ENCODE peak calls at places on chromosomes 5 and 9, in ten cellular contexts. V is heart right ventricle, H is mammary epithelial cell, B is GM12865, I is MCF 10A, W is body of pancreas, J is fibroblast of mammary gland, Q is stomach, S is right atrium auricular region, R is psoas muscle. Y is an unnamed sample.

GRCh38 chr5:26023361-26023760 is 1015.0 kb downstream of the CDH9 start:
- DNase-seq in V (no peak), H (no peak), B (no peak), I (no peak), W (no peak), J (no peak), Q (no peak), S (no peak), R (no peak), Y (no peak)

GRCh38 chr9:133727277-133727875 is 10.8 kb downstream of the SARDH start:
- DNase-seq in V (no peak), H (no peak), B (no peak), I (no peak), W (no peak), J (no peak), Q (no peak), S (no peak), R (peak; percentile 41), Y (peak; percentile 81)

GRCh38 chr9:7284517-7284916 is 515.1 kb downstream of the DMAC1 start:
- DNase-seq in V (no peak), H (no peak), B (no peak), I (no peak), W (no peak), J (no peak), Q (no peak), S (no peak), R (no peak), Y (no peak)

GRCh38 chr9:36163049-36163839 is 5.9 kb upstream of the CCIN start:
- DNase-seq in V (peak; percentile 74), H (no peak), B (no peak), I (no peak), W (peak; percentile 49), J (peak; percentile 84), Q (no peak), S (no peak), R (peak; percentile 85), Y (peak; percentile 88)

GRCh38 chr5:68296895-68297294 is 81.3 kb downstream of the PIK3R1 start:
- DNase-seq in V (no peak), H (no peak), B (no peak), I (no peak), W (no peak), J (no peak), Q (no peak), S (no peak), R (no peak), Y (no peak)

GRCh38 chr5:56126487-56127179 is 106.5 kb downstream of the ANKRD55 start:
- DNase-seq in V (no peak), H (peak; percentile 20), B (no peak), I (no peak), W (no peak), J (peak; percentile 56), Q (no peak), S (no peak), R (no peak), Y (no peak)

GRCh38 chr9:133881671-133882381 is 110.3 kb downstream of the VAV2 start:
- DNase-seq in V (no peak), H (peak; percentile 82), B (no peak), I (peak; percentile 57), W (peak; percentile 80), J (no peak), Q (no peak), S (no peak), R (no peak), Y (no peak)

GRCh38 chr9:38183994-38184568 is 115.1 kb upstream of the SHB start:
- DNase-seq in V (no peak), H (peak; percentile 25), B (no peak), I (peak; percentile 84), W (peak; percentile 64), J (peak; percentile 60), Q (no peak), S (no peak), R (no peak), Y (no peak)

GRCh38 chr5:96572864-96573512 is 89.2 kb upstream of the CAST start:
- DNase-seq in V (no peak), H (peak; percentile 97), B (no peak), I (peak; percentile 96), W (no peak), J (peak; percentile 99), Q (no peak), S (no peak), R (no peak), Y (no peak)

GRCh38 chr5:131541766-131542165 is 93.3 kb downstream of the RAPGEF6 start:
- DNase-seq in V (no peak), H (peak; percentile 76), B (no peak), I (peak; percentile 72), W (no peak), J (peak; percentile 81), Q (no peak), S (no peak), R (no peak), Y (no peak)

GRCh38 chr5:1232780-1233179 is 7.6 kb downstream of the SLC6A18 start:
- DNase-seq in V (no peak), H (no peak), B (no peak), I (no peak), W (no peak), J (no peak), Q (no peak), S (no peak), R (no peak), Y (no peak)

GRCh38 chr9:20384642-20385041 is 237.7 kb downstream of the MLLT3 start:
- DNase-seq in V (no peak), H (no peak), B (no peak), I (no peak), W (no peak), J (peak; percentile 38), Q (no peak), S (no peak), R (no peak), Y (no peak)

GRCh38 chr5:141866111-141866510 is 12.1 kb downstream of the PCDH1 start:
- DNase-seq in V (no peak), H (peak; percentile 94), B (no peak), I (no peak), W (peak; percentile 91), J (no peak), Q (peak; percentile 94), S (no peak), R (peak; percentile 39), Y (no peak)

DNA sequence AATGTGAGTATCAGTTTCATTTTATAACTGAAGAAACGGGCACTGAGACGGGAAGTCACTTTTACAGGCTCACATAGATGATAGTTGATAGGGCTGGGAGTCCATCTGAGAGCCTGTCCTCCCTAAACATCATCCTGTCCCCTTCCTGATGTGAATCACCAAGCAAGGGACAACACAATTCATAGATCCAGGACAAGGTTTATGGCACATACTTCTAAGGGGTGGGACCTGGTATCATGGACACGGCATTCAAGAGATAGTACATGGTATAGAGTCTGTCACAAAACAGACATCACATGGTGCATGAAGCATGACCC is 20.6 kb downstream of the GSN start:
- DNase-seq in V (no peak), H (no peak), B (no peak), I (no peak), W (no peak), J (no peak), Q (no peak), S (no peak), R (no peak), Y (no peak)
- TF ChIP-seq CTCF in V (no peak), H (no peak), B (no peak), I (no peak), W (no peak), J (no peak), Q (no peak), S (no peak), R (no peak), Y (no peak)

DNA sequence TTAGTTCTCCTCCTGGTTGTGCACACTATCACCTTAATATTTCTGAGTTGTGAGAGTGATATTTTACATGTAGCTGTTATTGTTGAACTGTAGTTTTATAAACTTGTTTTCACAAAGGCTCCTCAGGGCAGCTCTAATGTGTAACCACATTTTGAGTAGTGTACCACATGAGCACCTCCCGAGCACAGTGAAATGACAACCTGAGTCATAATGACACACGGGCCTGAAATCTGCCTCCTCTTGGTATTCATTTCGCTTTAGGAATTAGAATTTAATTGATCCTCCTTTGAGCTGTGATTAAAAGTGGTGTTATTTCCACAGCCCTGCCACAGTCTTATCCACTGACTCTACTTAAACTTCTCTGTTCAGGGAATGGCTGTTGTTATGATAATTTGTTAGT is 7.9 kb downstream of the MTRR start:
- DNase-seq in V (no peak), H (peak; percentile 77), B (peak; percentile 48), I (peak; percentile 68), W (no peak), J (peak; percentile 78), Q (no peak), S (no peak), R (no peak), Y (no peak)
- TF ChIP-seq CTCF in V (no peak), H (no peak), B (no peak), I (no peak), W (no peak), J (no peak), Q (no peak), S (no peak), R (no peak), Y (no peak)

DNA sequence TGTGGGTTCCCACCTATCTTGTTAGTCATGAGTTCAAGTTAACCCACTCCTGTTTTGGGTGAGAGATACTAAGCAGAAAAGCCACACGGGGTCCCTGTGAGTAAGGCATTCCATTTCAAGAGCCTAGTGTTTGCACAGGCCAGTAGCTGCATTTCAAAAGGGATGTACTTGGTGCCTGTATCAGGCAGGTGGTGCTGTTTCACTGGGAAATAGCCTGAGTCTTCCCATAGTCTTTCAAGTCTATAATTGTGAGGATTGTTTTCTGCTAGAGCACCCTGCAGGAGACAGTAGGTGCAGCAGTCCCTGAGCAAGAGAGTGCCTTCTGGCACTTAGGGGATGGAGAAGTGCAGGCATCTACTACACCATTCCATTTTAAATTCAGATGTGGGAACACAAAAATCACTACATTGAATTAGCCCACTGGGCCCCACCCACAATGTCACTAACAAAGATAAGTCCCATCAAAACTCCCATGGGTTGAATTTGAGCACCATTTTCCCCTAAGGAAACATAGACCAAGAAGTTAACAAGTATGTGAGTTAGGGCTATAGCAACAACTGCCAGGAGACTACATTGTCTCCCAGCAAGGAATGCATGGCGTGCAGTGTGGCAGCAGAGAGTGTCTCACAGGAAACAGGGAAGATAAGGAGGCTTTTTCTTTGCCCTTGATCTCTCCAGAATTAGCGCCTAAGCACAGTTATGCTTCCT is 263.2 kb downstream of the COX7C start:
- DNase-seq in V (peak; percentile 44), H (peak; percentile 64), B (peak; percentile 76), I (peak; percentile 71), W (peak; percentile 56), J (peak; percentile 83), Q (no peak), S (peak; percentile 62), R (no peak), Y (no peak)
- TF ChIP-seq CTCF in V (peak; percentile 76), H (peak; percentile 88), B (peak; percentile 58), I (peak; percentile 64), W (peak; percentile 32), J (peak; percentile 91), Q (peak; percentile 23), S (peak; percentile 46), R (peak; percentile 52), Y (peak; percentile 72)

GRCh38 chr5:79464695-79465332 is 49.1 kb downstream of the HOMER1 start:
- DNase-seq in V (no peak), H (peak; percentile 2), B (peak; percentile 46), I (peak; percentile 31), W (no peak), J (peak; percentile 45), Q (no peak), S (no peak), R (no peak), Y (no peak)
- TF ChIP-seq CTCF in V (peak; percentile 71), H (peak; percentile 66), B (peak; percentile 52), I (peak; percentile 58), W (peak; percentile 44), J (peak; percentile 56), Q (peak; percentile 51), S (peak; percentile 51), R (peak; percentile 61), Y (peak; percentile 71)

GRCh38 chr9:88596376-88596775 is 61.4 kb downstream of the NXNL2 start:
- DNase-seq in V (no peak), H (no peak), B (no peak), I (no peak), W (no peak), J (no peak), Q (no peak), S (no peak), R (no peak), Y (no peak)
- TF ChIP-seq CTCF in V (no peak), H (no peak), B (no peak), I (no peak), W (no peak), J (no peak), Q (no peak), S (no peak), R (no peak), Y (no peak)

Y was measured in osteocyte.